ENCODE peak calls at places on chromosomes 13 and 19, in nine cellular contexts. G is hepatic stellate cell; P is GM12865; M is activated CD4-positive, alpha-beta T cell treated with anti-CD3 and anti-CD28 coated beads for 36 hours; D is T-helper 17 cell; U is cardiac fibroblast; I is NCI-H345; E is HL-60; K is heart left ventricle. L is an unnamed sample.

GRCh38 chr13:106497079-106497478 is 38.4 kb downstream of the EFNB2 start:
- DNase-seq in D (no peak), E (no peak), G (no peak), U (no peak), K (no peak), M (no peak), P (no peak), I (no peak), L (no peak)

GRCh38 chr19:41626877-41627276 is at the start of gene CEACAM4:
- DNase-seq in D (no peak), I (no peak), U (no peak), E (peak), M (no peak), K (peak), G (no peak), P (no peak), L (no peak)

GRCh38 chr13:96822900-96823299 is 171.4 kb downstream of the OXGR1 start:
- DNase-seq in M (peak), K (no peak), I (peak), U (no peak), G (peak), E (no peak), D (no peak), P (peak), L (no peak)

GRCh38 chr13:101049166-101049850 is 367.0 kb downstream of the NALCN start:
- DNase-seq in P (no peak), G (no peak), D (no peak), U (no peak), M (no peak), I (no peak), E (no peak), K (no peak), L (peak)

GRCh38 chr13:30690282-30691188 is 44.8 kb upstream of the ALOX5AP start:
- DNase-seq in P (peak), U (peak), E (peak), D (no peak), G (peak), I (no peak), M (peak), K (peak), L (peak)

GRCh38 chr13:27923794-27924528 is 4.2 kb downstream of the PDX1 start:
- DNase-seq in G (no peak), I (no peak), P (no peak), U (no peak), E (no peak), K (no peak), D (no peak), M (peak), L (no peak)

GRCh38 chr19:35937345-35938281 is 1.4 kb downstream of the LRFN3 start:
- DNase-seq in D (no peak), I (no peak), K (peak), E (no peak), P (no peak), U (no peak), M (no peak), G (no peak), L (no peak)

GRCh38 chr13:51643882-51644281 is 59.6 kb downstream of the WDFY2 start:
- DNase-seq in M (no peak), I (no peak), G (peak), P (no peak), D (no peak), U (peak), K (no peak), E (no peak), L (peak)

GRCh38 chr19:47296036-47296435 is 13.6 kb upstream of the C5AR1 start:
- DNase-seq in P (peak), K (peak), D (peak), U (peak), G (peak), I (peak), E (peak), M (peak), L (peak)

L was measured in GM03348.